ENCODE peak calls at places on chromosomes 4 and X, in five cellular contexts. U is A673, N is adrenal gland, D is foreskin keratinocyte, I is endodermal cell. T is an unnamed sample. For H3K27me3 and H3K4me1, the result is how much of the 10 kb centered on the place peaks cover.

GRCh38 chrX:104864296-104864695 is 298.3 kb downstream of the IL1RAPL2 start:
- DNase-seq in U (no peak), N (no peak), D (no peak), I (no peak), T (no peak)

GRCh38 chr4:83329521-83330105 is 5.0 kb downstream of the HPSE start:
- DNase-seq in U (peak), N (peak), D (peak), I (no peak), T (no peak)

GRCh38 chr4:89290727-89291126 is 16.9 kb downstream of the GPRIN3 start:
- DNase-seq in U (peak), N (no peak), D (no peak), I (no peak), T (no peak)

GRCh38 chrX:50941638-50942037 is 31.1 kb downstream of the BMP15 start:
- DNase-seq in U (peak), N (peak), D (no peak), I (peak), T (no peak)

GRCh38 chrX:7158468-7158990 is 10.6 kb upstream of the PUDP start:
- DNase-seq in U (no peak), N (no peak), D (no peak), I (peak), T (no peak)

GRCh38 chr4:92776080-92776479 is 472.3 kb downstream of the GRID2 start:
- DNase-seq in U (no peak), N (no peak), D (peak), I (no peak), T (no peak)

GRCh38 chr4:24598025-24598424 is 13.7 kb upstream of the DHX15 start:
- DNase-seq in U (no peak), N (no peak), D (peak), I (no peak), T (peak)

GRCh38 chrX:71253253-71254091 is 468 bp downstream of the ZMYM3 start:
- DNase-seq in U (peak), N (peak), D (no peak), I (peak), T (peak)

GRCh38 chr4:78059524-78059889 is 2.4 kb downstream of the FRAS1 start:
- DNase-seq in U (peak), N (peak), D (peak), I (peak), T (peak)

GRCh38 chrX:119228506-119229290 is 7.4 kb upstream of the PGRMC1 start:
- DNase-seq in U (peak), N (peak), D (peak), I (no peak), T (no peak)

GRCh38 chr4:86302242-86302641 is 57.6 kb downstream of the MAPK10 start:
- DNase-seq in U (peak), N (peak), D (no peak), I (no peak), T (peak)

GRCh38 chrX:48616575-48616974 is 19.3 kb downstream of the WDR13 start:
- DNase-seq in U (no peak), N (peak), D (no peak), I (no peak), T (no peak)

GRCh38 chr4:2822461-2823300 is 21.0 kb upstream of the ADD1 start:
- DNase-seq in U (no peak), N (no peak), D (no peak), I (no peak), T (no peak)

GRCh38 chrX:135740683-135741149 is 27.3 kb downstream of the CT45A3 start:
- DNase-seq in U (peak), N (peak), D (no peak), I (peak), T (no peak)

DNA sequence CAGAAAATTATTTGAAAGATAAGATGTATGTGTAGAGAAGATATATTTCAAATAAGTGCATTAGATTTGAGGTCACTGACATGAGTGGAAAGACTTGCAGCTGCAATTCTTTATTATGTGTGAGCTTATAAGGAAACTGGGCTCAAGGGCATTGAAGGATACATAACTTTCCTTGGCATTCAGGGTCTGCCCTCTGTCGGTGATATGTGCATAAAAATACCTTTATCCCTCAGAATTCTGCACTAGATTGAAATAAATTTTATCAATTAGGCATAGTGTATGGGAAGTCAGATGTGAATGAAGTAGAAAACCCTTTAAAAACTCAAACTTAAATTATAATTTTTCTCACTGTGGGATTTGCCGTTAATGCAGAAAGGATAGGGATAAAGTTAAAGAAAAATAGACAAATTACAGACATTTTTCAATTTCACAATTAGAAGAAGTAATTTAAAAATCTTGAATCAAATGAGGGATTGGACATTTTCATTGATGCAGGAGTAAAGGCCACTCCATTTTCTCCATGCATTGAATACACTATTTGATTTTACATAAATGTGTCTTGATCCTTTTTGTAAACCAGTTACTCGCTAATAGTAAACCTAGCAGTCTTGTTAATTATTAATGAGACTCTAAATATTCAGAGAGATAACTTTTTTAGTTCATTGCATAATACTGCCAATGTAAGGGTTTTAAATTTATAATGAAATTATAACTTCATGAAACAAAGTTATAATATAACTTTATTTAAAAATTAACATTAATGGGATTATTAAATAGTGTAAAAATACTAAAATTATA is 21.0 kb upstream of the ETNPPL start:
- DNase-seq in U (peak), N (peak), D (no peak), I (no peak), T (no peak)
- TF ChIP-seq CTCF in U (peak), N (peak), D (peak), I (peak), T (no peak)

DNA sequence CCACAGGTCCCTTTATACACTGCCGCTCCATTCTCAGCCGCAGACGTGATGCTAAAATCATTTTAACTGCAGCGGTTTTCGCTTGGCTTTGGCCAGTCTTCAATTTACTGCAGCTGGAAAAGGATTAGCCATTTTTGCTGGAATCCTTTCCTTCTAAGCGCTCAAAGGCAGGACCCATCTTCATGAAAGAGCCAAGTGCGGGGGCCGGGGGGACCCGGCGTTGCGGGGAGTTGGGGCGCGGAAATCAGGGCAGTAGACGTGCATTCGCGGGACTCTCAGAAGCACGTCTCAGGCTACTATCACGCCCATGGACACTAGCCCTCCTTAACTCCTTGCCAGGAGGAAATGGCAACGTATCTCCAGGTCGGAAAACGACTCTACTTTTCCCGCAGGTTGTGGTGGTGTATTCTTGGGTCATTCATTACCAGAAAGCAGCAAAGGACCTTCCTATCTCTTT is 1.7 kb upstream of the PCDH10 start:
- DNase-seq in U (peak), N (no peak), D (peak), I (peak), T (no peak)
- H3K27me3 ChIP-seq in U (under half), N (under half), D (half or more), I (under half), T (under half)

DNA sequence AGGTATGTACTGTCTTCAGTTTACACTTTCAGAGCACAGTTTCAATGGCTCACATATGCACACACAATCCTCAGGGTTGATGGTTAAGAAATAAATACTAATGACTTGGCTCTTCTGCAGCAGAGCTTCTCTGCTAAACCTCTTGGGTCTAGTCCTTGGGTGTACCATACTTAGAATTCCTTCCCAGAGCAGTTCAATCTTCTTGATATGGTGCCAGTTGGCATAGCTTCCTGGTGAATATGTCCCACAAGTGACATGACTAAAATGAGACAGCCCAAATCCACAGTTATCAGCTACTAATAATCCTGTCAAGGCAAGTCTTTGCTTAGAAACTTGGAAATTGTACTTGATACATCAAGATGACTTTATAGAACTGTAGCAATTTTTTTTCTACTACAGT is 654.4 kb downstream of the IQCM start:
- DNase-seq in U (peak), N (peak), D (peak), I (no peak), T (no peak)
- H3K4me1 ChIP-seq in U (under half), N (under half), D (under half), I (under half), T (under half)

GRCh38 chrX:127037179-127037578 is 217.7 kb downstream of the PRR32 start:
- DNase-seq in U (no peak), N (peak), D (no peak), I (no peak), T (no peak)

DNA sequence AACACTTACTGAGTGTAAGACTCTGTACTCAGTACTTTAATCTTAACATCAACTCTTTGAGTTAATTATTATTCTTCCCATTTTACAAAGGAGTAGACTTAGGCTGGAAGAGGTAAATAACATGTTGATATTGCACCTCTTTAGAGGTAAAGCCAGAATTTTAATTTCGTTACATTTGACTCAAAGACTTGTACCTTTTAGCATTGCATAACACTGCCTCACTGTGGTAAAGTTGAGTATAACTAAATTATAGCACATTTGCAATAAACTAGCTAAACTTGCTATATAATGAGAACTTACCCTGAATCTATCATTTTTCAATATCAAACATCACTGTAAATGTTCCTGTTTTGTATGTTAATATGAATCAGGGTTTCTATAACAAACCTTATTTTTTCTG is 218.5 kb downstream of the PRR32 start:
- DNase-seq in U (peak), N (no peak), D (no peak), I (no peak), T (no peak)
- TF ChIP-seq CTCF in U (peak), N (peak), D (peak), I (peak), T (no peak)